ENCODE peak calls at places on chromosome 18, in four cellular contexts. F, R, N and M are unnamed samples.

GRCh38 chr18:23538870-23539269 is 35.6 kb downstream of the RMC1 start:
- DNase-seq in R (no peak), N (no peak), F (no peak), M (no peak)

GRCh38 chr18:50073319-50073718 is 121.6 kb downstream of the MYO5B start:
- DNase-seq in N (no peak), R (no peak), F (no peak), M (no peak)

GRCh38 chr18:73153271-73153670 is 285.5 kb upstream of the NETO1 start:
- DNase-seq in F (no peak), R (no peak), N (peak), M (no peak)

GRCh38 chr18:74682141-74682997 is 84.7 kb downstream of the ZNF407 start:
- DNase-seq in R (no peak), F (no peak), N (peak), M (no peak)

GRCh38 chr18:79695269-79695668 is 15.7 kb downstream of the CTDP1 start:
- DNase-seq in R (no peak), F (no peak), N (no peak), M (no peak)

GRCh38 chr18:23302852-23303527 is 150.1 kb upstream of the RIOK3 start:
- DNase-seq in N (peak), F (no peak), R (no peak), M (no peak)

GRCh38 chr18:78153362-78153761 is 826.3 kb upstream of the SALL3 start:
- DNase-seq in R (no peak), N (no peak), F (no peak), M (no peak)

GRCh38 chr18:78913830-78914585 is 65.6 kb upstream of the SALL3 start:
- DNase-seq in N (no peak), R (peak), F (no peak), M (no peak)

GRCh38 chr18:8730080-8730827 is 24.9 kb downstream of the MTCL1 start:
- DNase-seq in R (peak), N (peak), F (no peak), M (peak)

GRCh38 chr18:63963610-63964256 is 6.1 kb upstream of the SERPINB8 start:
- DNase-seq in F (peak), N (peak), R (peak), M (no peak)

GRCh38 chr18:5057348-5058012 is 139.6 kb downstream of the AKAIN1 start:
- DNase-seq in F (peak), R (peak), N (peak), M (peak)

GRCh38 chr18:2826581-2826980 is 20.2 kb upstream of the EMILIN2 start:
- DNase-seq in N (no peak), R (no peak), F (no peak), M (no peak)

GRCh38 chr18:49819768-49820662 is 6.7 kb upstream of the ACAA2 start:
- DNase-seq in N (no peak), F (peak), R (no peak), M (no peak)

GRCh38 chr18:6757966-6758365 is 28.4 kb downstream of the ARHGAP28 start:
- DNase-seq in R (no peak), N (no peak), F (no peak), M (no peak)

GRCh38 chr18:59957957-59958356 is 58.2 kb downstream of the PMAIP1 start:
- DNase-seq in N (peak), R (peak), F (peak), M (peak)

GRCh38 chr18:32040936-32041335 is 22.3 kb downstream of the RNF125 start:
- DNase-seq in N (no peak), F (peak), R (no peak), M (peak)

GRCh38 chr18:27713037-27713726 is 463.7 kb downstream of the CDH2 start:
- DNase-seq in N (no peak), F (no peak), R (no peak), M (no peak)

GRCh38 chr18:62991959-62992358 is 276.6 kb downstream of the PHLPP1 start:
- DNase-seq in R (no peak), N (no peak), F (peak), M (no peak)

GRCh38 chr18:48310353-48310752 is 98.8 kb downstream of the ZBTB7C start:
- DNase-seq in N (no peak), R (no peak), F (no peak), M (no peak)

GRCh38 chr18:13549879-13550231 is 176.5 kb downstream of the FAM210A start:
- DNase-seq in N (no peak), F (no peak), R (no peak), M (no peak)

GRCh38 chr18:59823611-59824195 is 76.1 kb upstream of the PMAIP1 start:
- DNase-seq in F (peak), R (peak), N (peak), M (no peak)

GRCh38 chr18:49784427-49785185 is 28.7 kb downstream of the ACAA2 start:
- DNase-seq in R (no peak), N (peak), F (no peak), M (no peak)

GRCh38 chr18:6561893-6562292 is 147.2 kb upstream of the L3MBTL4 start:
- DNase-seq in N (no peak), F (no peak), R (no peak), M (no peak)